ENCODE peak calls at places on chromosomes 2 and 18, in six cellular contexts. G is prostate gland, A is gastrocnemius medialis, H is esophagus muscularis mucosa, C is astrocyte of the spinal cord, M is A549. P is an unnamed sample.

GRCh38 chr2:166067204-166067603 is 60.6 kb downstream of the SCN1A start:
- DNase-seq in C (no peak), A (no peak), G (no peak), M (no peak), H (no peak), P (no peak)

GRCh38 chr2:197307933-197308521 is 2.6 kb downstream of the ANKRD44 start:
- DNase-seq in H (no peak), G (no peak), M (no peak), A (no peak), C (no peak), P (no peak)

GRCh38 chr2:220394433-220394832 is 767.0 kb downstream of the SLC4A3 start:
- DNase-seq in M (peak), C (peak), H (no peak), G (no peak), A (no peak), P (no peak)

GRCh38 chr2:45993476-45993991 is 303.7 kb upstream of the EPAS1 start:
- DNase-seq in G (peak), H (peak), C (peak), M (peak), A (no peak), P (peak)

GRCh38 chr2:160918909-160919503 is 241.2 kb upstream of the TANK start:
- DNase-seq in G (peak), C (peak), A (no peak), H (no peak), M (peak), P (peak)

GRCh38 chr18:61742555-61743429 is 150.0 kb downstream of the RNF152 start:
- DNase-seq in C (no peak), G (no peak), A (peak), H (no peak), M (no peak), P (no peak)

GRCh38 chr2:162826901-162827300 is 11.7 kb downstream of the KCNH7 start:
- DNase-seq in G (no peak), A (no peak), M (no peak), H (no peak), C (no peak), P (no peak)

GRCh38 chr2:33083671-33084387 is 137.1 kb downstream of the LTBP1 start:
- DNase-seq in C (no peak), H (no peak), G (no peak), M (no peak), A (no peak), P (no peak)

GRCh38 chr2:132438650-132439030 is 22.0 kb downstream of the GPR39 start:
- DNase-seq in A (no peak), M (peak), H (no peak), G (no peak), C (peak), P (peak)

GRCh38 chr18:74153793-74154192 is 5.5 kb downstream of the TIMM21 start:
- DNase-seq in A (no peak), M (no peak), H (no peak), G (no peak), C (no peak), P (no peak)

GRCh38 chr2:23602113-23602512 is 217.1 kb downstream of the KLHL29 start:
- DNase-seq in G (no peak), A (peak), M (peak), H (no peak), C (peak), P (peak)

GRCh38 chr2:3536682-3537632 is 17.6 kb upstream of the ADI1 start:
- DNase-seq in A (peak), C (no peak), M (peak), G (no peak), H (no peak), P (peak)

GRCh38 chr2:6968319-6969100 is 51.3 kb downstream of the RNF144A start:
- DNase-seq in G (no peak), M (no peak), H (peak), A (no peak), C (peak), P (no peak)

GRCh38 chr18:7255643-7256042 is 24.8 kb downstream of the LRRC30 start:
- DNase-seq in C (no peak), G (no peak), H (no peak), M (no peak), A (no peak), P (no peak)

GRCh38 chr2:236633764-236634163 is 64.1 kb downstream of the ACKR3 start:
- DNase-seq in A (peak), M (no peak), H (no peak), C (no peak), G (no peak), P (no peak)

GRCh38 chr2:39215545-39215944 is 28.2 kb downstream of the CDKL4 start:
- DNase-seq in G (no peak), A (no peak), H (no peak), M (no peak), C (no peak), P (no peak)

GRCh38 chr2:174603280-174603679 is 5.7 kb upstream of the WIPF1 start:
- DNase-seq in C (peak), A (no peak), G (peak), M (peak), H (no peak), P (no peak)

GRCh38 chr2:159054985-159055384 is 86.5 kb downstream of the TANC1 start:
- DNase-seq in H (no peak), C (no peak), A (no peak), G (no peak), M (no peak), P (no peak)

GRCh38 chr2:240182476-240182875 is 42.0 kb upstream of the OTOS start:
- DNase-seq in C (no peak), M (no peak), A (no peak), H (no peak), G (no peak), P (no peak)

GRCh38 chr2:101745711-101746694 is 48.5 kb downstream of the MAP4K4 start:
- DNase-seq in G (no peak), H (peak), A (no peak), C (peak), M (no peak), P (no peak)

GRCh38 chr18:58619554-58619915 is 9.4 kb downstream of the ALPK2 start:
- DNase-seq in G (no peak), M (no peak), H (no peak), C (no peak), A (no peak), P (no peak)

GRCh38 chr2:67650292-67651133 is 253.4 kb downstream of the ETAA1 start:
- DNase-seq in M (peak), A (peak), G (peak), H (peak), C (peak), P (peak)

GRCh38 chr2:185507703-185508102 is 230.9 kb upstream of the FSIP2 start:
- DNase-seq in H (no peak), M (no peak), G (no peak), A (no peak), C (no peak), P (no peak)

GRCh38 chr2:112077814-112078213 is 22.7 kb downstream of the TMEM87B start:
- DNase-seq in H (no peak), G (no peak), M (no peak), A (no peak), C (no peak), P (no peak)

GRCh38 chr18:37484893-37485834 is 80.4 kb downstream of the CELF4 start:
- DNase-seq in A (no peak), G (no peak), H (no peak), M (peak), C (no peak), P (no peak)

GRCh38 chr2:26161926-26162325 is 11.0 kb upstream of the GAREM2 start:
- DNase-seq in A (no peak), M (no peak), G (no peak), C (no peak), H (peak), P (no peak)

GRCh38 chr2:15169326-15170038 is 391.7 kb downstream of the NBAS start:
- DNase-seq in M (peak), G (no peak), C (peak), H (no peak), A (no peak), P (peak)

GRCh38 chr2:95297088-95297487 is at the start of gene KCNIP3:
- DNase-seq in M (no peak), G (peak), A (no peak), C (no peak), H (no peak), P (no peak)

GRCh38 chr18:5546660-5547059 is 2.9 kb upstream of the EPB41L3 start:
- DNase-seq in M (peak), H (no peak), G (no peak), A (no peak), C (peak), P (no peak)

GRCh38 chr2:136206613-136207012 is 88.7 kb upstream of the CXCR4 start:
- DNase-seq in A (no peak), M (no peak), C (no peak), H (peak), G (no peak), P (no peak)

GRCh38 chr2:12619975-12620374 is 96.8 kb upstream of the TRIB2 start:
- DNase-seq in M (no peak), G (no peak), C (peak), H (no peak), A (no peak), P (peak)

GRCh38 chr2:206049387-206049786 is 36.6 kb downstream of the INO80D start:
- DNase-seq in G (no peak), M (no peak), A (no peak), H (no peak), C (no peak), P (no peak)

GRCh38 chr2:205774028-205774427 is 91.7 kb downstream of the NRP2 start:
- DNase-seq in G (no peak), C (no peak), H (no peak), M (no peak), A (no peak), P (no peak)

GRCh38 chr2:2747797-2748301 is 416.8 kb upstream of the MYT1L start:
- DNase-seq in G (no peak), H (no peak), C (no peak), M (no peak), A (no peak), P (no peak)

GRCh38 chr2:224248944-224249371 is 152.9 kb downstream of the FAM124B start:
- DNase-seq in M (peak), A (no peak), G (no peak), C (no peak), H (no peak), P (no peak)

GRCh38 chr18:56982756-56983155 is 164.1 kb upstream of the BOD1L2 start:
- DNase-seq in M (no peak), H (no peak), A (no peak), C (no peak), G (no peak), P (no peak)
- H3K4me3 ChIP-seq in M (no peak), H (no peak), A (no peak), C (no peak), G (no peak), P (no peak)

GRCh38 chr18:2982452-2983172 is 30.3 kb downstream of the LPIN2 start:
- DNase-seq in A (no peak), C (no peak), M (peak), G (no peak), H (no peak), P (no peak)
- H3K4me3 ChIP-seq in A (no peak), C (no peak), M (no peak), G (no peak), H (no peak), P (no peak)

GRCh38 chr2:44803100-44803424 is 138.4 kb upstream of the SIX3 start:
- DNase-seq in C (no peak), A (no peak), M (no peak), G (no peak), H (no peak), P (no peak)

GRCh38 chr2:44801289-44801675 is 140.2 kb upstream of the SIX3 start:
- DNase-seq in A (no peak), H (no peak), G (no peak), M (no peak), C (no peak), P (no peak)

GRCh38 chr2:44801676-44802408 is 139.7 kb upstream of the SIX3 start:
- DNase-seq in G (no peak), C (no peak), H (no peak), A (no peak), M (no peak), P (no peak)

GRCh38 chr2:44804406-44805235 is 136.9 kb upstream of the SIX3 start:
- DNase-seq in G (no peak), M (no peak), C (no peak), A (no peak), H (no peak), P (peak)

GRCh38 chr2:44802409-44803099 is 138.9 kb upstream of the SIX3 start:
- DNase-seq in G (no peak), H (no peak), M (no peak), C (peak), A (no peak), P (no peak)
- H3K4me3 ChIP-seq in G (no peak), H (peak), M (no peak), C (no peak), A (no peak), P (peak)

GRCh38 chr2:144114761-144115160 is 405.2 kb downstream of the ZEB2 start:
- DNase-seq in G (no peak), A (no peak), C (no peak), H (no peak), M (no peak), P (no peak)
- H3K4me3 ChIP-seq in G (no peak), A (no peak), C (no peak), H (no peak), M (no peak), P (no peak)

DNA sequence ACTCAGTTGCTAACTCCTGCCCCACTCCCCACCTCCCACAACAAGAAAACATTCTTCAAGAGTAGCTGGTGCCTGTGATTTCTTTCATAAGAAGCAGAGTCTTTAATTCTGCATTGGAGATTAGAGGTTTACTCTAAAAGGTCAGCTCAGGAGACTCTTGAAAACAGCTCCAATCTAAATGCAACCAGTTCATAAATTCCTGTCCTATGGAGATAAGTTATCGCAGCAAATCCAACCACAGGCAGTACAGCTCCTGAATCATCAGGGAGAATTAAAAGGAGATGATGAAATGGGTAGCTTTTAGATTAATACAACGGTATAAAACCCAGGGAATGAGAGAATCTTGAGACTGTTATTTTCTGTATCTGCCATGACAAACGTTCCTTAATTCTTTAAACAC is 130.7 kb downstream of the SOCS6 start:
- DNase-seq in A (no peak), G (no peak), C (peak), M (no peak), H (no peak), P (no peak)
- H3K4me3 ChIP-seq in A (no peak), G (no peak), C (no peak), M (no peak), H (no peak), P (no peak)